ENCODE peak calls at places on chromosomes 12 and 14, in seven cellular contexts. X, Z, L, O, D, B and I are unnamed samples.

GRCh38 chr12:79689041-79689476 is 1.7 kb downstream of the PAWR start:
- DNase-seq in D (no peak), B (no peak), X (no peak), O (no peak), Z (no peak), L (no peak), I (no peak)

GRCh38 chr12:109469516-109469915 is 7.6 kb downstream of the KCTD10 start:
- DNase-seq in B (no peak), Z (no peak), X (no peak), L (no peak), D (no peak), O (no peak), I (no peak)

GRCh38 chr14:22598099-22598895 is at the start of gene ABHD4:
- DNase-seq in D (peak; percentile 79), L (peak; percentile 78), Z (peak; percentile 69), X (peak; percentile 79), O (no peak), B (peak; percentile 41), I (peak; percentile 55)

GRCh38 chr14:91094772-91095171 is 19.1 kb upstream of the DGLUCY start:
- DNase-seq in O (no peak), D (no peak), X (no peak), Z (no peak), B (no peak), L (no peak), I (no peak)

GRCh38 chr14:21043387-21044105 is 1.4 kb downstream of the RNASE7 start:
- DNase-seq in Z (no peak), L (no peak), O (no peak), D (no peak), X (no peak), B (no peak), I (no peak)

GRCh38 chr12:116969615-116970575 is 59.1 kb downstream of the FBXW8 start:
- DNase-seq in Z (no peak), L (no peak), O (no peak), B (no peak), X (peak; percentile 44), D (no peak), I (no peak)

GRCh38 chr12:68405292-68405900 is 73.2 kb upstream of the MDM1 start:
- DNase-seq in D (no peak), O (no peak), X (no peak), Z (peak; percentile 26), L (no peak), B (no peak), I (no peak)

GRCh38 chr12:50103767-50104321 is at the start of gene GPD1:
- DNase-seq in D (no peak), Z (peak; percentile 65), L (peak; percentile 75), X (peak; percentile 72), O (peak; percentile 16), B (no peak), I (peak; percentile 49)

GRCh38 chr12:12563529-12563928 is 866 bp upstream of the DUSP16 start:
- DNase-seq in X (peak; percentile 37), L (peak; percentile 17), Z (peak; percentile 16), B (no peak), D (no peak), O (no peak), I (no peak)

GRCh38 chr12:108815875-108816594 is 41.3 kb downstream of the SSH1 start:
- DNase-seq in O (no peak), Z (no peak), L (no peak), B (no peak), X (no peak), D (no peak), I (no peak)

GRCh38 chr12:71671816-71672215 is 7.7 kb downstream of the THAP2 start:
- DNase-seq in O (no peak), B (no peak), Z (no peak), D (no peak), X (no peak), L (no peak), I (no peak)

GRCh38 chr12:12182926-12183325 is 83.9 kb downstream of the LRP6 start:
- DNase-seq in X (peak; percentile 26), Z (no peak), L (no peak), D (no peak), O (no peak), B (no peak), I (no peak)

GRCh38 chr14:77148510-77149231 is 7.1 kb upstream of the ZDHHC22 start:
- DNase-seq in X (no peak), B (no peak), O (no peak), L (no peak), Z (no peak), D (no peak), I (no peak)

GRCh38 chr14:94113073-94113472 is 2.5 kb downstream of the IFI27 start:
- DNase-seq in D (no peak), L (no peak), B (no peak), O (no peak), X (no peak), Z (no peak), I (no peak)

GRCh38 chr12:76784600-76785051 is 20.7 kb downstream of the ZDHHC17 start:
- DNase-seq in X (no peak), B (no peak), O (no peak), D (no peak), L (no peak), Z (no peak), I (no peak)

GRCh38 chr12:110743571-110744093 is 941 bp upstream of the PPP1CC start:
- DNase-seq in X (peak; percentile 45), O (no peak), D (peak; percentile 21), L (no peak), Z (peak; percentile 39), B (no peak), I (no peak)